ENCODE peak calls at places on chromosomes 11 and 22, in five cellular contexts. P is effector memory CD4-positive, alpha-beta T cell; S is CD8-positive, alpha-beta T cell; J is right lobe of liver; O is naive thymus-derived CD4-positive, alpha-beta T cell. Q is an unnamed sample. For H3K27me3 and H3K4me1, the result is how much of the 10 kb centered on the place peaks cover.

GRCh38 chr11:63888170-63889086 is 28.5 kb downstream of the RCOR2 start:
- DNase-seq in P (peak), S (peak), J (peak), O (peak), Q (peak)

GRCh38 chr11:35622070-35622469 is 3.8 kb downstream of the FJX1 start:
- DNase-seq in P (no peak), S (no peak), J (no peak), O (no peak), Q (no peak)

GRCh38 chr11:72814831-72815618 is 814 bp downstream of the ATG16L2 start:
- DNase-seq in P (no peak), S (peak), J (no peak), O (peak), Q (peak)

GRCh38 chr11:100578966-100579365 is 108.1 kb upstream of the ARHGAP42 start:
- DNase-seq in P (no peak), S (no peak), J (no peak), O (no peak), Q (no peak)

GRCh38 chr11:76724162-76724768 is 53.7 kb upstream of the LRRC32 start:
- DNase-seq in P (no peak), S (no peak), J (no peak), O (no peak), Q (no peak)

GRCh38 chr22:43013355-43014061 is 1.4 kb downstream of the PACSIN2 start:
- DNase-seq in P (no peak), S (no peak), J (no peak), O (no peak), Q (no peak)

GRCh38 chr11:113281052-113281725 is 33.2 kb upstream of the TTC12 start:
- DNase-seq in P (no peak), S (no peak), J (no peak), O (no peak), Q (peak)

GRCh38 chr11:130603585-130603906 is 155.1 kb downstream of the ADAMTS15 start:
- DNase-seq in P (no peak), S (no peak), J (no peak), O (no peak), Q (no peak)

GRCh38 chr22:42069801-42070516 is 653 bp downstream of the NAGA start:
- DNase-seq in P (no peak), S (no peak), J (no peak), O (no peak), Q (no peak)

GRCh38 chr11:111460340-111460739 is 51.8 kb downstream of the BTG4 start:
- DNase-seq in P (no peak), S (no peak), J (no peak), O (no peak), Q (no peak)

GRCh38 chr11:28964811-28965210 is 856.6 kb downstream of the METTL15 start:
- DNase-seq in P (no peak), S (no peak), J (no peak), O (no peak), Q (no peak)

GRCh38 chr11:15889972-15890371 is 466.4 kb downstream of the SOX6 start:
- DNase-seq in P (no peak), S (no peak), J (no peak), O (no peak), Q (no peak)

GRCh38 chr11:65355013-65355775 is 643 bp downstream of the TIGD3 start:
- DNase-seq in P (peak), S (peak), J (peak), O (peak), Q (peak)

GRCh38 chr11:2325719-2326118 is 23.9 kb downstream of the TSPAN32 start:
- DNase-seq in P (no peak), S (no peak), J (peak), O (no peak), Q (no peak)

GRCh38 chr22:45680932-45681700 is 9.5 kb downstream of the ATXN10 start:
- DNase-seq in P (no peak), S (no peak), J (no peak), O (no peak), Q (no peak)

GRCh38 chr22:45008853-45009751 is 703 bp downstream of the PHF21B start:
- DNase-seq in P (no peak), S (no peak), J (no peak), O (no peak), Q (no peak)

GRCh38 chr11:57599381-57599780 is 1.9 kb downstream of the SERPING1 start:
- DNase-seq in P (no peak), S (no peak), J (no peak), O (no peak), Q (no peak)

GRCh38 chr11:42465613-42466012 is 846.2 kb upstream of the API5 start:
- DNase-seq in P (no peak), S (no peak), J (no peak), O (no peak), Q (no peak)

GRCh38 chr11:121964591-121964990 is 151.4 kb downstream of the BLID start:
- DNase-seq in P (no peak), S (no peak), J (no peak), O (peak), Q (no peak)

GRCh38 chr22:49152146-49152929 is 675.3 kb downstream of the BRD1 start:
- DNase-seq in P (no peak), S (no peak), J (no peak), O (no peak), Q (no peak)

GRCh38 chr11:68002943-68003845 is 703 bp downstream of the UNC93B1 start:
- DNase-seq in P (peak), S (peak), J (peak), O (peak), Q (peak)

GRCh38 chr11:134024420-134025085 is 44.3 kb upstream of the JAM3 start:
- DNase-seq in P (no peak), S (no peak), J (no peak), O (no peak), Q (no peak)

GRCh38 chr11:123061403-123062157 is at the start of gene HSPA8:
- DNase-seq in P (peak), S (peak), J (peak), O (no peak), Q (peak)

GRCh38 chr11:72570893-72571741 is 103.1 kb downstream of the PDE2A start:
- DNase-seq in P (no peak), S (no peak), J (no peak), O (no peak), Q (no peak)

GRCh38 chr11:130778026-130778425 is 138.3 kb downstream of the SNX19 start:
- DNase-seq in P (no peak), S (no peak), J (no peak), O (no peak), Q (no peak)

GRCh38 chr22:50398698-50399648 is 55.8 kb downstream of the PPP6R2 start:
- DNase-seq in P (no peak), S (no peak), J (no peak), O (no peak), Q (peak)

GRCh38 chr22:31829505-31829904 is 75.7 kb downstream of the DEPDC5 start:
- DNase-seq in P (no peak), S (no peak), J (no peak), O (no peak), Q (no peak)

GRCh38 chr11:134764966-134765365 is 352.9 kb upstream of the B3GAT1 start:
- DNase-seq in P (no peak), S (no peak), J (no peak), O (no peak), Q (no peak)

GRCh38 chr11:15145635-15146034 is 30.9 kb downstream of the INSC start:
- DNase-seq in P (no peak), S (no peak), J (no peak), O (no peak), Q (no peak)

DNA sequence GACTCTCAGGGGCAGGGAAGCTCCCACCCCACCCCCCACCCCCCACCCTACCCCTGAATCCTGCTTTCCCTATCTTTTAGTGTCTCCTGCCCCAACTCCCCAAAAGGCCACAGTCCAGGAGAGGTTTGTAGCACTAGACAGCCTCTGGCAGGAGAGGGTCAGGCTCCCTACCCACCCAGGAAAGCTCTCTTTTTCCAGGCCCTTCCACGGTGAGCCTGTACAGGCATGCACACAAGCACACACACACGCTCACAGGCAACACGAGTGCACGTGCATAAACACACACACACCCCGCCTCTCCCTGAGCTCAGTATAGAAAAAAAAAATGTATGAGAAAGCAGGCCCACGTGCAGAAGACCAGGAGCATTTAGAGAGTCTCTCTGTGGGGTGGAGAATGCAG is 414.0 kb downstream of the MN1 start:
- DNase-seq in P (no peak), S (no peak), J (no peak), O (no peak), Q (no peak)
- H3K27me3 ChIP-seq in P (under half), S (under half), J (under half), O (under half), Q (under half)

DNA sequence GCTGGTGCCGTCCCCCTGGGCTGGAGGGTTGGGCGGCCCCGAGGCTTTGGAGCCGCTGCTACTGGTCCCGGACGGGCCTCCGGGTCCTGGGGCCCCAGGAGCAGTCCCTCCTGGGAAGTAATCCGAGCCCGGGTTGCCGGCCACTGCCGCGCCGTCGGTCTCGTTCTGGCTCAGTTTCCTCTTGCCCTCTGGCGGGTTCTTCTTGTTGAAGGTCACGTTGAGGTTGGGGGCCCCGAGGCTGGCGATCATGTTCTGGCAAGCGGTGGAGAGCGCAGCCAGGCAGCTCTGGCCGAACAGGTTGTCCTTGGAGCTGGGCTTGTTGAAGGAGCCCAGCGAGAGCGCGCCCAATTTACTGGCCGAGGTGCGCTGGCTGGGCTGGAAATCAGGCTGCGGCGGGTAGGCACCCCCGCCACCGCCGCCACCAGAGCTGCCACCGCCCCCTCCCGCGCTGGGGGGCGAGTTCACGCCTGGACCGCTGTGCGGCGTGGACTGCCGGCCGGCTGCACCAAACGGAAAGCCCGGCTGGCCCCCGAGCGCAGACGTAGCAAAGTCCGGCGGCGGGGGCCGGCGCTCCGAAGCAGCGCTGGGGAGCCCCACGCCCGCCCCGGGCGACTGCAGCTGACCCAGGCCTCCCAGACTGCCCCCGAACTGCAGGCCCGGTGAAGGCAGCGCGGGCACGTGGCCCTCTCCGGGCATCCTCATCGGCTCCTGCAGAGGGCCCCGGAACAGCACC is 3.6 kb downstream of the MN1 start:
- DNase-seq in P (no peak), S (no peak), J (no peak), O (no peak), Q (no peak)
- H3K4me3 ChIP-seq in P (no peak), S (no peak), J (no peak), O (no peak), Q (no peak)

GRCh38 chr11:13261600-13262061 is 16.0 kb upstream of the BMAL1 start:
- DNase-seq in P (no peak), S (no peak), J (no peak), O (no peak), Q (no peak)
- H3K4me1 ChIP-seq in P (under half), S (under half), J (under half), O (under half), Q (under half)

GRCh38 chr22:22548910-22549309 is 10.2 kb downstream of the PRAME start:
- DNase-seq in P (no peak), S (no peak), J (no peak), O (no peak), Q (no peak)
- H3K27me3 ChIP-seq in P (under half), S (under half), J (under half), O (under half), Q (under half)

GRCh38 chr11:105202844-105203548 is 63.4 kb upstream of the CARD18 start:
- DNase-seq in P (no peak), S (no peak), J (no peak), O (no peak), Q (no peak)

GRCh38 chr11:105202422-105202821 is 62.9 kb upstream of the CARD18 start:
- DNase-seq in P (no peak), S (no peak), J (no peak), O (no peak), Q (no peak)

GRCh38 chr11:105206633-105207032 is 67.1 kb upstream of the CARD18 start:
- DNase-seq in P (no peak), S (no peak), J (no peak), O (no peak), Q (no peak)

DNA sequence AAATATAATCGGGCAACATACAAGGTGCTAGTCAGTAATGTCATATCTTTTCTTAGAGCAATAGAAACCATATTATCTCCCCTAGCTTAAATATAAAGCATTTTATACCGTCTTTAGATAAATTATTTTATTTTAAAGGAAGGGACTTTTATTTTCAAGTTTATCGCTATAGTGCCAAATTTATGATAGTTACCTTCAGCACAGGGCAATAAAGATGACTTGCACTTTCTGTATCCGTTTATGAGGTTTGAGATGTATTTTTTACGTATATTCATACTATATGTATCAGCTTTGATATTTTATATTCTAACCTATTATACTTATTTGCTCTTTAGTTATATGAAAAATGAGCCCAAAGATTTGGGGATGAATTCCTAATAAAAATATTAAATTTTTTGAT is 61.6 kb upstream of the CARD18 start:
- DNase-seq in P (no peak), S (no peak), J (no peak), O (no peak), Q (no peak)
- H3K4me3 ChIP-seq in P (no peak), S (no peak), J (no peak), O (no peak), Q (no peak)

GRCh38 chr11:19604679-19605375 is 107.8 kb upstream of the NAV2 start:
- DNase-seq in P (no peak), S (no peak), J (no peak), O (no peak), Q (no peak)

GRCh38 chr11:19603771-19604170 is 108.9 kb upstream of the NAV2 start:
- DNase-seq in P (no peak), S (no peak), J (no peak), O (no peak), Q (no peak)

GRCh38 chr11:19605500-19606371 is 106.9 kb upstream of the NAV2 start:
- DNase-seq in P (no peak), S (no peak), J (no peak), O (no peak), Q (no peak)

GRCh38 chr11:19607656-19608360 is 104.8 kb upstream of the NAV2 start:
- DNase-seq in P (no peak), S (no peak), J (no peak), O (no peak), Q (no peak)

DNA sequence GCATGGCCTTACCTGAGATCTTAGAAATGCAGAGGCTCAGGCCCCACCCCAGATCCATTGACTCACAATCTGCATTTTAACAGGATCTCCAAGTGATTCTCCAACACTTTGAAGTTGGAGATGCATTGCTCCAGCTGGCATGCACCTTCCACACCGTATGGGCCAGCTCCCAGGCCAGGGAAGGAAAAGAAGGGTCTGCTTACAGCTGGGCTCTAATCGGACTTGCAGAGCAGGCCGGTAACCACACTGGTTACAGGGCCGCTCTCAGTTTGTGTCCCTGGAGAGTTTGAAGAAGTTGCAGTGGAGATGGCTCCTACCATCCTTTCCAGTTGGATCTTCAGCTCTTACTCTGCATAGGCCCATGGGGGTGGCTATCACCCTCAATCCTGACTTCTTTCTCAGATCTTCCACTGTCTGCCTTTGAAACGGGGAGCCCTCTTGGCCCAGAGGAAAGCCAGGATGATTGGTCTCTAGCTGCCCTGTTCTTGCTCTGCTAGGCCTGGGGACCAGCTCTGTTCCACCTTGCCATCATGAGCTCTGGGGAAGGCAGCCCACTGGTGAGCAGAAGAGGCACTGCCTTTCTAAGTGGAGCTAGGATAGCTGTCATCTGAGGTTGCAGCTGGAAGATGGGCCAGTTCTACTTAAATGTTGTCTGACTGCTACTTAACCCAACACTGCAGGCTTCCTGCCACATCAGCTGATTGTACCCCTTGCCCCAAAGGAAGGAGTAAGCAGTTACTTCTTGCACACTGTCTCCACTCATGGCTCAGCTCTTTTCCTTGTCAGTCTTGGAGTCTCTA is 105.6 kb upstream of the NAV2 start:
- DNase-seq in P (no peak), S (no peak), J (no peak), O (no peak), Q (no peak)
- H3K4me1 ChIP-seq in P (under half), S (under half), J (under half), O (under half), Q (under half)

GRCh38 chr11:69819109-69819490 is at the start of gene FGF3:
- DNase-seq in P (no peak), S (no peak), J (no peak), O (no peak), Q (no peak)

GRCh38 chr11:69821511-69822040 is 2.4 kb upstream of the FGF3 start:
- DNase-seq in P (no peak), S (no peak), J (no peak), O (no peak), Q (no peak)

GRCh38 chr11:69820441-69820840 is 1.2 kb upstream of the FGF3 start:
- DNase-seq in P (no peak), S (no peak), J (no peak), O (no peak), Q (no peak)

GRCh38 chr11:69818243-69819108 is 740 bp downstream of the FGF3 start:
- DNase-seq in P (no peak), S (no peak), J (no peak), O (no peak), Q (no peak)

GRCh38 chr11:69819541-69820070 is 390 bp upstream of the FGF3 start:
- DNase-seq in P (no peak), S (no peak), J (no peak), O (no peak), Q (no peak)
- H3K27me3 ChIP-seq in P (under half), S (under half), J (under half), O (under half), Q (under half)

DNA sequence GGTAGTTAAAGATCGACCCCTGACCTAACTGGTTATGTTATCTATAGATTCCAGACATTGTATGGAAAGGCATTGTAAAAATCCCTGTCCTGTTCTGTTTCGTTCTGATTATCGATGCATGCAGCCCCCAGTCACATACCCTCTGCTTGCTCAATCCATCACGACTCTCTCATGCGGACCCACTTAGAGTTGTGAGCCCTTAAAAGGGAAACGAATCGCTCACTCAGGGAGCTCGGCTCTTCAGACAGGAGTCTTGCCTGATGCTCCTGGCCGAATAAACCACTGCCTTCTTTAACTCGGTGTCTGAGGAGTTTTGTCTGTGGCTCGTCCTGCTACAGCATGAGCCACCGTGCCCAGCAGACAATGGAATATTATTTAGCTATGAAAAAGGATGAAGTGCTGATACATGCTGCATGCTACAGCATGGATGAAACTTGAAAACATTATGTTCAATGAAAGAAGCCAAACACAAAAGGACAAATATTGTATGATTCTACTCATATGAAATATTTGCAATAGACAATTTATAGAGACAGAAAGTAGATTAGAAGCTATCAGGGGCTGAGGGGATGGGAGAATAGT is 12.0 kb upstream of the LGALS2 start:
- DNase-seq in P (no peak), S (no peak), J (no peak), O (no peak), Q (no peak)
- H3K4me3 ChIP-seq in P (no peak), S (peak), J (no peak), O (peak), Q (peak)